ENCODE peak calls at places on chromosomes 3 and 15, in nine cellular contexts. Y is activated naive CD4-positive, alpha-beta T cell treated with anti-CD3 and anti-CD28 coated beads, Interleukin-2, amount 10 ng/mL, durations not matched to agents 7 days and 5 days; I is HTR-8/SVneo; N is activated gamma-delta T cell treated with Interleukin-2 at 50 U/mL for 16 hours; A is CD8-positive, alpha-beta T cell; P is DMS53; V is memory B cell; X is OCI-M1; E is activated CD4-positive, alpha-beta T cell treated with anti-CD3 and anti-CD28 coated beads for 48 hours. M is an unnamed sample.

GRCh38 chr15:42149493-42150245 is 6.8 kb downstream of the PLA2G4F start:
- DNase-seq in Y (peak), I (no peak), N (no peak), A (no peak), P (no peak), V (no peak), X (no peak), E (no peak), M (peak)

GRCh38 chr3:51799879-51800757 is 21.1 kb upstream of the IQCF6 start:
- DNase-seq in Y (peak), I (peak), N (peak), A (no peak), P (peak), V (peak), X (peak), E (no peak), M (no peak)

GRCh38 chr3:173371848-173372487 is 25.6 kb upstream of the NLGN1 start:
- DNase-seq in Y (no peak), I (no peak), N (no peak), A (no peak), P (peak), V (no peak), X (peak), E (no peak), M (no peak)

GRCh38 chr15:80160570-80161156 is 7.9 kb downstream of the FAH start:
- DNase-seq in Y (peak), I (peak), N (no peak), A (no peak), P (peak), V (no peak), X (peak), E (peak), M (peak)

GRCh38 chr15:58678683-58679082 is 70.8 kb downstream of the ADAM10 start:
- DNase-seq in Y (no peak), I (no peak), N (no peak), A (no peak), P (peak), V (no peak), X (no peak), E (no peak), M (no peak)

GRCh38 chr3:167656821-167657220 is 3.1 kb upstream of the WDR49 start:
- DNase-seq in Y (no peak), I (no peak), N (no peak), A (no peak), P (no peak), V (no peak), X (peak), E (no peak), M (no peak)

GRCh38 chr3:126971891-126972351 is 11.0 kb upstream of the PLXNA1 start:
- DNase-seq in Y (no peak), I (no peak), N (no peak), A (no peak), P (no peak), V (no peak), X (peak), E (no peak), M (no peak)

GRCh38 chr3:189563841-189564563 is 67.2 kb upstream of the TP63 start:
- DNase-seq in Y (peak), I (peak), N (no peak), A (no peak), P (no peak), V (no peak), X (no peak), E (peak), M (peak)

GRCh38 chr3:122183893-122184590 is 574 bp downstream of the CASR start:
- DNase-seq in Y (no peak), I (no peak), N (no peak), A (no peak), P (peak), V (no peak), X (no peak), E (no peak), M (peak)

GRCh38 chr3:95899911-95900310 is 914.5 kb upstream of the EPHA6 start:
- DNase-seq in Y (no peak), I (no peak), N (no peak), A (no peak), P (no peak), V (no peak), X (no peak), E (no peak), M (no peak)

GRCh38 chr15:66679657-66680108 is 22.4 kb upstream of the SMAD6 start:
- DNase-seq in Y (no peak), I (no peak), N (no peak), A (no peak), P (no peak), V (no peak), X (peak), E (no peak), M (no peak)

GRCh38 chr3:66068255-66068654 is 29.5 kb upstream of the MAGI1 start:
- DNase-seq in Y (no peak), I (no peak), N (no peak), A (no peak), P (peak), V (no peak), X (no peak), E (no peak), M (no peak)

GRCh38 chr3:9553021-9553948 is at the start of gene LHFPL4:
- DNase-seq in Y (no peak), I (no peak), N (no peak), A (no peak), P (no peak), V (no peak), X (no peak), E (no peak), M (no peak)

GRCh38 chr3:27090265-27091041 is 278.7 kb downstream of the NEK10 start:
- DNase-seq in Y (no peak), I (no peak), N (no peak), A (no peak), P (no peak), V (no peak), X (no peak), E (no peak), M (no peak)

GRCh38 chr3:123048480-123049237 is 18.2 kb upstream of the PDIA5 start:
- DNase-seq in Y (no peak), I (no peak), N (no peak), A (no peak), P (no peak), V (no peak), X (no peak), E (no peak), M (no peak)

GRCh38 chr15:63858881-63859280 is 25.1 kb upstream of the HERC1 start:
- DNase-seq in Y (no peak), I (no peak), N (no peak), A (no peak), P (no peak), V (no peak), X (no peak), E (no peak), M (no peak)

GRCh38 chr3:157582634-157582968 is 79.4 kb upstream of the VEPH1 start:
- DNase-seq in Y (no peak), I (no peak), N (no peak), A (no peak), P (no peak), V (no peak), X (no peak), E (no peak), M (no peak)

GRCh38 chr15:101182215-101182614 is 69.6 kb downstream of the CHSY1 start:
- DNase-seq in Y (no peak), I (no peak), N (no peak), A (no peak), P (no peak), V (no peak), X (no peak), E (no peak), M (no peak)

GRCh38 chr15:93462690-93463089 is 373.7 kb upstream of the RGMA start:
- DNase-seq in Y (no peak), I (no peak), N (no peak), A (no peak), P (no peak), V (no peak), X (no peak), E (no peak), M (no peak)

GRCh38 chr3:30131171-30131570 is 475.2 kb upstream of the TGFBR2 start:
- DNase-seq in Y (no peak), I (no peak), N (no peak), A (no peak), P (no peak), V (no peak), X (peak), E (no peak), M (no peak)

GRCh38 chr3:11154036-11154952 is at the start of gene HRH1:
- DNase-seq in Y (no peak), I (peak), N (no peak), A (no peak), P (peak), V (peak), X (no peak), E (peak), M (no peak)

GRCh38 chr3:161409069-161409468 is 37.8 kb upstream of the SPTSSB start:
- DNase-seq in Y (peak), I (peak), N (peak), A (no peak), P (peak), V (no peak), X (peak), E (peak), M (no peak)

GRCh38 chr15:63077952-63078351 is 35.4 kb downstream of the TPM1 start:
- DNase-seq in Y (no peak), I (no peak), N (no peak), A (no peak), P (no peak), V (no peak), X (no peak), E (no peak), M (no peak)

GRCh38 chr15:61946778-61947177 is 113.5 kb downstream of the VPS13C start:
- DNase-seq in Y (no peak), I (no peak), N (no peak), A (no peak), P (no peak), V (no peak), X (no peak), E (no peak), M (no peak)

GRCh38 chr3:127044996-127045395 is 62.1 kb downstream of the PLXNA1 start:
- DNase-seq in Y (no peak), I (peak), N (no peak), A (no peak), P (peak), V (no peak), X (peak), E (no peak), M (no peak)

GRCh38 chr15:67173015-67173414 is 81.4 kb downstream of the AAGAB start:
- DNase-seq in Y (no peak), I (no peak), N (no peak), A (no peak), P (no peak), V (no peak), X (no peak), E (no peak), M (no peak)

GRCh38 chr3:139124197-139124596 is 79.5 kb upstream of the PRR23C start:
- DNase-seq in Y (no peak), I (no peak), N (no peak), A (no peak), P (no peak), V (no peak), X (no peak), E (no peak), M (peak)

M was measured in RWPE2.